ENCODE peak calls at places on chromosomes 1 and 21, in eight cellular contexts. X is foreskin fibroblast, S is NCI-H1092, Y is GM12891, F is LoVo, V is lower leg skin, U is left cardiac atrium, N is bronchial epithelial cell. A is an unnamed sample.
A peak's percentile ranks its signal among the peaks of the same experiment; 100 is the strongest.

GRCh38 chr1:147611587-147611986 is 58.7 kb downstream of the ACP6 start:
- DNase-seq in Y (no peak), X (no peak), V (no peak), F (no peak), N (no peak), S (no peak), U (no peak), A (no peak)

GRCh38 chr21:41045534-41046268 is 122.3 kb upstream of the BACE2 start:
- DNase-seq in X (no peak), S (peak; percentile 93), N (peak; percentile 9), U (no peak), Y (no peak), F (peak; percentile 37), V (no peak), A (peak; percentile 7)

GRCh38 chr1:42931108-42931539 is 27.5 kb downstream of the SLC2A1 start:
- DNase-seq in X (peak; percentile 60), F (no peak), U (no peak), N (no peak), V (peak; percentile 83), S (no peak), Y (peak; percentile 72), A (peak; percentile 82)

GRCh38 chr1:227395391-227396028 is 77.2 kb upstream of the CDC42BPA start:
- DNase-seq in X (no peak), Y (no peak), S (no peak), N (peak; percentile 30), U (no peak), V (no peak), F (peak; percentile 73), A (no peak)

GRCh38 chr1:233281711-233282581 is 13.6 kb downstream of the PCNX2 start:
- DNase-seq in N (no peak), Y (peak; percentile 24), F (no peak), U (no peak), S (no peak), X (no peak), V (no peak), A (peak; percentile 41)

GRCh38 chr1:51954783-51955182 is 35.7 kb downstream of the RAB3B start:
- DNase-seq in F (no peak), U (no peak), V (no peak), N (no peak), S (no peak), Y (no peak), X (no peak), A (no peak)

GRCh38 chr1:109763646-109764415 is at the start of gene EPS8L3:
- DNase-seq in V (peak; percentile 74), X (no peak), U (peak; percentile 15), F (peak; percentile 84), Y (no peak), S (no peak), N (no peak), A (no peak)

GRCh38 chr21:42156690-42157605 is 62.0 kb upstream of the ABCG1 start:
- DNase-seq in S (peak; percentile 42), U (no peak), Y (no peak), N (no peak), V (peak; percentile 90), F (no peak), X (peak; percentile 35), A (no peak)

GRCh38 chr1:175131100-175131499 is 61.5 kb downstream of the KIAA0040 start:
- DNase-seq in Y (no peak), X (no peak), N (no peak), V (no peak), U (no peak), F (no peak), S (no peak), A (no peak)

GRCh38 chr1:42947137-42947536 is 11.5 kb downstream of the SLC2A1 start:
- DNase-seq in V (no peak), N (no peak), X (no peak), F (no peak), U (no peak), Y (no peak), S (no peak), A (no peak)

GRCh38 chr1:58586296-58586695 is 9.2 kb upstream of the TACSTD2 start:
- DNase-seq in F (no peak), Y (no peak), S (no peak), U (no peak), N (no peak), X (peak; percentile 15), V (no peak), A (no peak)

GRCh38 chr21:42398130-42398394 is 2.2 kb upstream of the TMPRSS3 start:
- DNase-seq in V (no peak), F (no peak), Y (no peak), S (no peak), N (no peak), U (no peak), X (no peak), A (no peak)

GRCh38 chr1:201110138-201110537 is 2.1 kb downstream of the CACNA1S start:
- DNase-seq in U (no peak), S (no peak), Y (no peak), X (no peak), F (no peak), V (no peak), N (no peak), A (no peak)

GRCh38 chr1:155091071-155092051 is 12.7 kb downstream of the EFNA3 start:
- DNase-seq in X (peak; percentile 84), N (peak; percentile 40), U (peak; percentile 84), V (peak; percentile 95), F (peak; percentile 81), Y (peak; percentile 66), S (peak; percentile 77), A (peak; percentile 88)

GRCh38 chr1:1306070-1306660 is 1.6 kb downstream of the ACAP3 start:
- DNase-seq in X (peak; percentile 62), U (no peak), Y (no peak), S (no peak), V (no peak), N (no peak), F (no peak), A (no peak)

GRCh38 chr1:106749491-106749890 is 307.0 kb upstream of the PRMT6 start:
- DNase-seq in N (no peak), U (no peak), S (no peak), Y (no peak), V (no peak), X (no peak), F (no peak), A (no peak)

GRCh38 chr1:73327998-73328397 is 870.0 kb downstream of the LRRIQ3 start:
- DNase-seq in V (no peak), U (no peak), N (no peak), Y (no peak), S (no peak), X (no peak), F (no peak), A (no peak)

GRCh38 chr1:233613252-233614172 is at the start of gene KCNK1:
- DNase-seq in N (peak; percentile 87), S (no peak), X (peak; percentile 81), Y (no peak), F (peak; percentile 86), V (peak; percentile 87), U (peak; percentile 77), A (no peak)

GRCh38 chr1:151653397-151653796 is 41.5 kb downstream of the SNX27 start:
- DNase-seq in X (peak; percentile 75), S (no peak), N (no peak), U (no peak), F (no peak), Y (no peak), V (no peak), A (peak; percentile 73)

GRCh38 chr1:22910986-22911651 is 61.5 kb downstream of the LACTBL1 start:
- DNase-seq in S (no peak), U (no peak), V (no peak), N (no peak), X (no peak), Y (no peak), F (no peak), A (no peak)

GRCh38 chr1:65209005-65209885 is 61.2 kb downstream of the AK4 start:
- DNase-seq in U (no peak), X (peak; percentile 74), V (no peak), Y (no peak), S (no peak), F (peak; percentile 37), N (peak; percentile 45), A (peak; percentile 59)

GRCh38 chr1:58608945-58609344 is 31.9 kb upstream of the TACSTD2 start:
- DNase-seq in Y (no peak), S (no peak), N (peak; percentile 80), V (no peak), F (no peak), U (no peak), X (no peak), A (no peak)

GRCh38 chr1:33081554-33082305 is 777 bp downstream of the AZIN2 start:
- DNase-seq in X (peak; percentile 34), S (no peak), Y (no peak), F (no peak), N (no peak), U (no peak), V (no peak), A (no peak)

GRCh38 chr1:30526652-30527345 is 196.6 kb downstream of the MATN1 start:
- DNase-seq in Y (no peak), N (no peak), X (no peak), F (no peak), U (no peak), V (peak; percentile 56), S (no peak), A (no peak)

GRCh38 chr1:245232936-245233335 is 78.2 kb downstream of the KIF26B start:
- DNase-seq in X (peak; percentile 8), S (no peak), V (no peak), Y (no peak), N (no peak), F (no peak), U (no peak), A (no peak)

GRCh38 chr1:151882466-151882865 is 26.8 kb downstream of the THEM4 start:
- DNase-seq in S (no peak), F (no peak), Y (no peak), X (no peak), U (no peak), N (no peak), V (no peak), A (no peak)

GRCh38 chr1:209597496-209597895 is 14.0 kb downstream of the CAMK1G start:
- DNase-seq in S (no peak), Y (no peak), X (no peak), V (no peak), F (no peak), U (no peak), N (no peak), A (no peak)

GRCh38 chr1:210915890-210916507 is 217.9 kb downstream of the KCNH1 start:
- DNase-seq in X (no peak), S (no peak), F (no peak), Y (no peak), U (no peak), V (no peak), N (no peak), A (no peak)

GRCh38 chr1:55071477-55071876 is 32.1 kb downstream of the PCSK9 start:
- DNase-seq in V (no peak), U (no peak), X (peak; percentile 74), Y (no peak), S (peak; percentile 14), F (peak; percentile 24), N (peak; percentile 47), A (peak; percentile 46)

GRCh38 chr1:30750751-30751291 is 6.8 kb downstream of the LAPTM5 start:
- DNase-seq in F (no peak), S (no peak), X (no peak), N (no peak), Y (no peak), U (no peak), V (no peak), A (no peak)

GRCh38 chr1:64162804-64163203 is 40.6 kb upstream of the UBE2U start:
- DNase-seq in Y (no peak), V (no peak), N (no peak), U (no peak), S (no peak), X (no peak), F (no peak), A (no peak)

GRCh38 chr1:198295186-198295585 is 138.4 kb downstream of the NEK7 start:
- DNase-seq in U (no peak), S (no peak), F (no peak), X (no peak), Y (no peak), N (no peak), V (no peak), A (no peak)

A was measured in KBM-7.